ENCODE peak calls at places on chromosomes 13 and 19, in six cellular contexts. D is right lobe of liver; I is tibial artery; X is cardiac muscle cell; T is stomach; E is CD4-positive, alpha-beta memory T cell. M is an unnamed sample. For H3K4me1, the result is how much of the 10 kb centered on the place peaks cover.

GRCh38 chr19:10321417-10321797 is 5.6 kb upstream of the FDX2 start:
- DNase-seq in D (no peak), T (no peak), I (no peak), E (no peak), X (no peak), M (no peak)

GRCh38 chr13:46982856-46983582 is 86.2 kb upstream of the HTR2A start:
- DNase-seq in D (no peak), X (no peak), E (no peak), I (no peak), T (no peak), M (no peak)

GRCh38 chr19:44575116-44575700 is 38.2 kb upstream of the IGSF23 start:
- DNase-seq in E (no peak), D (no peak), X (no peak), I (no peak), T (no peak), M (no peak)

GRCh38 chr13:98293103-98293502 is 116.0 kb upstream of the RNF113B start:
- DNase-seq in T (peak), D (no peak), E (no peak), X (no peak), I (no peak), M (no peak)

GRCh38 chr13:18948664-18949488 is 232.7 kb downstream of the TUBA3C start:
- DNase-seq in X (no peak), I (no peak), E (no peak), T (no peak), D (no peak), M (no peak)

GRCh38 chr13:48492123-48493075 is 40.5 kb downstream of the RCBTB2 start:
- DNase-seq in I (peak), T (peak), D (peak), E (peak), X (peak), M (peak)

GRCh38 chr13:29458419-29458818 is 137.1 kb downstream of the SLC7A1 start:
- DNase-seq in E (no peak), T (no peak), D (no peak), I (no peak), X (no peak), M (no peak)

GRCh38 chr19:33175886-33176669 is 18.1 kb upstream of the LRP3 start:
- DNase-seq in T (no peak), D (no peak), E (no peak), I (no peak), X (peak), M (no peak)

GRCh38 chr19:47210689-47211316 is 20.2 kb downstream of the BBC3 start:
- DNase-seq in E (peak), X (peak), D (peak), T (peak), I (peak), M (peak)

GRCh38 chr13:44903596-44903995 is 85.7 kb downstream of the NUFIP1 start:
- DNase-seq in T (peak), E (no peak), D (no peak), X (no peak), I (peak), M (peak)

GRCh38 chr13:36006895-36007294 is 124.3 kb downstream of the DCLK1 start:
- DNase-seq in X (no peak), T (no peak), E (no peak), D (no peak), I (no peak), M (no peak)

GRCh38 chr19:48826606-48827020 is 9.7 kb downstream of the HSD17B14 start:
- DNase-seq in I (no peak), D (peak), X (no peak), E (no peak), T (peak), M (peak)

GRCh38 chr19:6222884-6223283 is 56.9 kb downstream of the MLLT1 start:
- DNase-seq in I (no peak), X (no peak), T (no peak), E (no peak), D (no peak), M (no peak)

GRCh38 chr19:2607712-2608601 is 94.5 kb downstream of the GNG7 start:
- DNase-seq in I (no peak), T (no peak), X (no peak), E (peak), D (no peak), M (no peak)

GRCh38 chr13:66099825-66100224 is 1130.3 kb downstream of the PCDH9 start:
- DNase-seq in X (no peak), E (no peak), D (no peak), T (no peak), I (no peak), M (no peak)

GRCh38 chr19:56671613-56671994 is at the start of gene ZNF835:
- DNase-seq in I (peak), X (peak), D (peak), E (peak), T (peak), M (peak)

GRCh38 chr19:16678498-16678897 is 17.6 kb downstream of the TMEM38A start:
- DNase-seq in T (no peak), X (no peak), E (no peak), I (no peak), D (no peak), M (no peak)

GRCh38 chr19:28606269-28607032 is 606.5 kb downstream of the UQCRFS1 start:
- DNase-seq in I (no peak), D (no peak), E (no peak), T (no peak), X (no peak), M (no peak)

GRCh38 chr19:10533656-10534386 is 9.9 kb upstream of the ATG4D start:
- DNase-seq in X (no peak), I (no peak), E (no peak), T (no peak), D (no peak), M (no peak)

GRCh38 chr19:45638930-45639729 is at the start of gene EML2:
- DNase-seq in T (peak), E (peak), D (peak), I (peak), X (peak), M (peak)

GRCh38 chr13:23372264-23372905 is 61.1 kb downstream of the SACS start:
- DNase-seq in E (no peak), I (no peak), T (no peak), X (no peak), D (no peak), M (no peak)

GRCh38 chr13:26037302-26037701 is 14.5 kb downstream of the SHISA2 start:
- DNase-seq in I (no peak), D (no peak), E (no peak), T (no peak), X (no peak), M (no peak)

GRCh38 chr19:38650911-38651584 is 3.6 kb downstream of the ACTN4 start:
- DNase-seq in E (no peak), T (no peak), I (no peak), X (no peak), D (no peak), M (no peak)

GRCh38 chr19:33797821-33798633 is 1.4 kb downstream of the KCTD15 start:
- DNase-seq in T (peak), X (peak), E (no peak), I (peak), D (peak), M (no peak)

GRCh38 chr19:40687525-40688016 is 2.9 kb downstream of the NUMBL start:
- DNase-seq in E (no peak), D (no peak), T (peak), X (no peak), I (peak), M (peak)

GRCh38 chr13:30021611-30022010 is 171.2 kb upstream of the UBL3 start:
- DNase-seq in E (no peak), T (no peak), X (no peak), D (no peak), I (no peak), M (no peak)

GRCh38 chr13:113947321-113948033 is 26.4 kb downstream of the C13orf46 start:
- DNase-seq in D (no peak), I (peak), T (peak), X (no peak), E (no peak), M (no peak)

GRCh38 chr19:51653162-51653561 is 6.5 kb upstream of the SIGLEC14 start:
- DNase-seq in I (no peak), E (no peak), D (no peak), X (no peak), T (no peak), M (no peak)

GRCh38 chr13:50910483-50910805 is 853 bp downstream of the RNASEH2B start:
- DNase-seq in D (peak), X (peak), E (no peak), I (peak), T (no peak), M (no peak)

GRCh38 chr13:27403252-27403678 is 21.2 kb upstream of the GTF3A start:
- DNase-seq in T (no peak), I (no peak), D (no peak), E (no peak), X (peak), M (no peak)

GRCh38 chr13:24821207-24821606 is 57.2 kb downstream of the RNF17 start:
- DNase-seq in I (no peak), D (no peak), E (no peak), T (no peak), X (no peak), M (no peak)

GRCh38 chr19:48539503-48540096 is 12.4 kb upstream of the SULT2B1 start:
- DNase-seq in E (no peak), D (no peak), I (no peak), X (peak), T (peak), M (no peak)

GRCh38 chr13:37412271-37412683 is 186.3 kb downstream of the POSTN start:
- DNase-seq in T (no peak), X (no peak), I (no peak), E (no peak), D (no peak), M (no peak)

GRCh38 chr19:47719047-47719885 is 6.0 kb downstream of the EHD2 start:
- DNase-seq in E (no peak), I (peak), X (peak), D (peak), T (peak), M (peak)

GRCh38 chr19:7455600-7456296 is 33.1 kb downstream of the PEX11G start:
- DNase-seq in X (no peak), T (no peak), E (no peak), I (no peak), D (no peak), M (no peak)

GRCh38 chr13:32426191-32426980 is 1.5 kb downstream of the N4BP2L1 start:
- DNase-seq in I (no peak), X (no peak), E (peak), T (no peak), D (peak), M (no peak)

GRCh38 chr19:28169168-28169862 is 1043.6 kb downstream of the UQCRFS1 start:
- DNase-seq in D (no peak), X (peak), T (no peak), E (no peak), I (no peak), M (no peak)

GRCh38 chr13:42747399-42747873 is 33.9 kb upstream of the FAM216B start:
- DNase-seq in E (no peak), I (no peak), T (no peak), D (no peak), X (no peak), M (no peak)

GRCh38 chr13:111228262-111229144 is 91.9 kb upstream of the TEX29 start:
- DNase-seq in I (peak), T (no peak), D (no peak), E (no peak), X (no peak), M (no peak)
- H3K4me1 ChIP-seq in I (half or more), T (under half), D (under half), E (under half), X (under half), M (under half)

DNA sequence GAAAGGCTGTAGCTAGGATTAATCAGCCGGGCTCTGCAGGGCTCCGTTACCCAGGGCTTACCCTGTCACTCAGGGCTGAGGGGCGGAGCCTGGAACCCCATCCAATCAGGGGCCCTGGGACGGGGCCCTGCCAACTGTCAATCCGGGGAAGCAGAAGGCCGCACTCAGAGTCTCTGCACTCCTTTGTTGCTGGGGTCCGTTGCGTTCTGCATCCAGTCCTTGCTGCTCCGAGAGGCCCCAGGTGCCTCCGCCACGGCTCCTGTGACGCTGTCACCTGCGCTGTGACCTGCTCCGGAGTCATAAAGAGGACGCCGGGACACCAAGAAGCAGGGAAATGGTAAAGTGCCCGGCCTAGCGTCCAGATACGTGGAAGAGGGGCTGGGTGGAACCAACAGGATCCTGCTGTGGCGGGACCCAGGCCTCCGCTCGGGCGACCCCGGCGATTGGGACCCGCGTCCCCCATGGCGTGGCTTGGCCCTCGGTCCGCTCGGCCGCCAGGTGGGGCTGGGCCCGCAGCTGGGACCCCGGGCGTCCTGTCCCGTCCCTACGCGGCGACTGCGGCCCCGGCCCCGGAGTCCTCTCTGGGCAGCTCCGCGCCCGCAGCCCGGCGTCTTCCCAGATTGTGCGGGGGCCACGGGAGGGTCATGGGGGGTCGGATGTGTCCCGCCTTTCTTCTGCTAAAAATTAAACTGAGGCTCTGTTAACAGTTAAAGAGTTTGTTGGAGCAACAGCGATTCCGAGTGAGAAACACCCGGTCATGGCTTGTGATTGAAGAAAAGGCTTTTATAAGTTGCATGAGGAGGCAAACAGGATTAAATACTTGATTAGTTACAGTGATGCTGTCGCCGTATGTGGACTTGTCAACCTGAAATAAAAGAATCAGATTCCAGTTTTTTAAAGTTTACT is at the start of gene ZNF491:
- DNase-seq in T (peak), D (peak), I (peak), E (peak), X (peak), M (peak)
- H3K27ac ChIP-seq in T (peak), D (peak), I (peak), E (peak), X (peak), M (peak)

GRCh38 chr19:1411255-1412191 is 4.1 kb downstream of the DAZAP1 start:
- DNase-seq in I (no peak), T (no peak), E (peak), X (no peak), D (no peak), M (no peak)

GRCh38 chr19:1410789-1411188 is 3.4 kb downstream of the DAZAP1 start:
- DNase-seq in X (no peak), I (no peak), T (no peak), D (no peak), E (no peak), M (no peak)

GRCh38 chr19:1410136-1410786 is 2.9 kb downstream of the DAZAP1 start:
- DNase-seq in E (no peak), I (no peak), D (no peak), T (no peak), X (no peak), M (no peak)

GRCh38 chr19:1412995-1413889 is 5.9 kb downstream of the DAZAP1 start:
- DNase-seq in E (no peak), X (no peak), T (no peak), I (no peak), D (no peak), M (no peak)

DNA sequence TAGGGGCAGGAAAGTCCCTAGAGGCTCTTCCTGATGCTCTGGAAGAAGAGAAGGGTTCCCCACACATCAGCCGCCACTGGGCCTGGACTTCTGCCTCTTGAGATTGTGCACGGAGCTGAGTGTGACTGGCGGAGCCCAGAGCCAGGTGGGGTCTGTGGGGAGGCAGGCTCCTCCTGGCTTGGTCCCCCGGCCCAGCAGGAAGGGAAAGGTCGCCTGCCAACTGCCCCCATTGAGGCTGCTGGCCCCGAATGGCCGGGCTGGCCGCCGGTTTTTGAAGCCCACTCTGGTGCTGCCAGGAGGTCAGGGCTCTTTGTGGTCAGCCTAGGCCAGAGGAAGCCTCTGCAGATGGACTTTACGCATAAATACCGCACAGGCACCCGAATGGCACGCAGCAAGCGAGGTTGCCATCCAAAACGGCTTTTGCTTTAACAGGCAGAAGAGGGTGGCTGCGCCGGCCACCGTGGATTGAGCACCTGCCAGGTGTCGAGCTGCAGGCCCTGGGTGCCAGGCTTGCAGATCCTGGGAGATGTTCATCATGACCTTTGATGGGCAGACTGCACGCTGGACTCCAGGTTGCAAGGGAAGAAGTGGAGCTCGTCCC is 5.0 kb downstream of the DAZAP1 start:
- DNase-seq in I (no peak), T (no peak), X (no peak), D (no peak), E (no peak), M (no peak)
- H3K4me1 ChIP-seq in I (half or more), T (half or more), X (under half), D (under half), E (half or more), M (half or more)

DNA sequence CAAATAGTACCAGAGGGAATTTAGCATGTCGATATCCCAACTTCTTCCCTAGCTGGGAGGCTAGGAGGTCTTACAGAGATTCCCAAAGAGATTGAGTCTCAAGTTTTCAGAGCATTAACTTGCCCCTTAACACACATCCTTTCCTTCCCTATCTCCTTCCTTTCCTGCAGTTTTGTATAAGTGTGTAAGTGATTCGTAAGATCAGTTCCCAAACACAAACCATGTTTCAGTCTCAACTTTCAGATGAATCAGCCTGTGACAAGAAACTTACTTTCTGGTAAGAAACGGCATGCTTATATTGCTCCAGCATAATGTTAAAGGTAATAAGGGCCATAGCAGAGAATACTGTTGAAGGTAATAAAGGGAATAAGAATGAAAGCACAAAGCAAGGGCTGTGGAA is 472.2 kb downstream of the LIG4 start:
- DNase-seq in D (no peak), X (no peak), E (no peak), I (no peak), T (no peak), M (no peak)
- H3K27ac ChIP-seq in D (no peak), X (no peak), E (no peak), I (no peak), T (no peak), M (no peak)

GRCh38 chr13:74132152-74132767 is 1.9 kb downstream of the KLF12 start:
- DNase-seq in T (no peak), X (no peak), D (no peak), E (peak), I (no peak), M (no peak)

GRCh38 chr13:74133657-74134201 is 475 bp downstream of the KLF12 start:
- DNase-seq in I (peak), E (peak), D (peak), T (peak), X (peak), M (peak)

GRCh38 chr13:74131206-74131605 is 3.0 kb downstream of the KLF12 start:
- DNase-seq in D (peak), X (no peak), T (no peak), I (no peak), E (no peak), M (no peak)

GRCh38 chr13:74134226-74134776 is at the start of gene KLF12:
- DNase-seq in E (peak), D (peak), X (peak), I (peak), T (peak), M (peak)

GRCh38 chr13:74132768-74133656 is 1.2 kb downstream of the KLF12 start:
- DNase-seq in D (no peak), T (peak), E (peak), I (peak), X (peak), M (peak)
- H3K4me1 ChIP-seq in D (under half), T (under half), E (under half), I (under half), X (under half), M (under half)

DNA sequence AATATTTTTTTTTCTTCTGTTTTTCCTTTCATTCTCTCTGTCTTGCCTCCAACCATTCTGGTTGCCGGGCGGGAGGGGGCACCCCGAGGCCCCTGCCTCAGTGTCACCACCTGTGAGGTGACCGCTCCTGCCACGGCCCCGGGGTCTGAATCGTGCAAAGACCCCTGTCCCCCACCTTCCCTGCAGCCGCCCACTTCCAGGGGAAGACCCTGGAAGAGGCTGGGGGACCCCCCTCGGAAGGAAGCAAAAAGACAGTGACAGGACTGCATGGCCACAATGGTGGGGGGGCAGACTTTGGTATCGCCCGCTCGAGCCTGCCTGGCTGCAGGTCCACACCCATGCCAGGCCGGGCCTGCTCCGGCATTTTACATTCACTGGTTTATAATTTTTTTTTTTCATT is 22.7 kb downstream of the ZBTB7A start:
- DNase-seq in X (no peak), E (no peak), I (no peak), D (peak), T (no peak), M (no peak)
- H3K27ac ChIP-seq in X (no peak), E (no peak), I (no peak), D (no peak), T (peak), M (no peak)

GRCh38 chr19:4645718-4646117 is 6.4 kb downstream of the TNFAIP8L1 start:
- DNase-seq in X (no peak), D (no peak), T (no peak), E (no peak), I (no peak), M (no peak)
- H3K4me1 ChIP-seq in X (under half), D (under half), T (under half), E (under half), I (under half), M (under half)

GRCh38 chr13:39322836-39323585 is 280.0 kb downstream of the LHFPL6 start:
- DNase-seq in I (no peak), X (peak), E (no peak), D (no peak), T (no peak), M (no peak)
- H3K27ac ChIP-seq in I (no peak), X (peak), E (no peak), D (no peak), T (no peak), M (no peak)

DNA sequence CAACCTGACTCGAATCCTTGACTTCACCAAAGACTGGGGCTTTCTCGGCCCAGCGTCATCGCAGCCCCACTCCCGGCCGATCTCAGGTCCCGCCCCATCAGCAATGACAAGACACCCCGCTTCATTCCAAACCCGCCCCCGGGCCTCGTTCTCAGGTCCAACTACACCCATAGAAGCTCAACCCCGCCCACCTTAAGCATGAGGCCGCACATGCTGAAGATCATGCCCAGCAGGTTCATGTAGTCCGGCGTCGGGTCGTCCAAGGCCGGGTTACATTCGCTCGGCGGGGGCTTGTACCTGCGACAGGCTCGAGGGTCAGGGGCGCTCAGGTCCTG is 2.3 kb downstream of the WDR83 start:
- DNase-seq in E (peak), D (no peak), I (peak), X (peak), T (peak), M (peak)
- H3K4me1 ChIP-seq in E (half or more), D (under half), I (under half), X (under half), T (under half), M (under half)